ENCODE peak calls at places on chromosomes 3 and 15, in nine cellular contexts. L, O, H, B, N, E, T, S and D are unnamed samples.

GRCh38 chr3:159828542-159828943 is 160.1 kb upstream of the IL12A start:
- DNase-seq in L (no peak), O (peak; percentile 54), H (no peak), B (no peak), N (no peak), E (peak; percentile 71), T (no peak), S (no peak), D (peak; percentile 29)

GRCh38 chr3:152073267-152073666 is 195.5 kb upstream of the MBNL1 start:
- DNase-seq in L (no peak), O (peak; percentile 9), H (no peak), B (no peak), N (no peak), E (peak; percentile 6), T (no peak), S (no peak), D (no peak)

GRCh38 chr3:24375947-24376384 is 118.7 kb downstream of the THRB start:
- DNase-seq in L (no peak), O (no peak), H (no peak), B (no peak), N (no peak), E (no peak), T (no peak), S (no peak), D (no peak)

GRCh38 chr15:73334086-73334485 is 34.7 kb downstream of the HCN4 start:
- DNase-seq in L (peak; percentile 12), O (no peak), H (no peak), B (no peak), N (no peak), E (no peak), T (no peak), S (no peak), D (no peak)

GRCh38 chr3:58581328-58582091 is 4.3 kb upstream of the FAM107A start:
- DNase-seq in L (no peak), O (no peak), H (no peak), B (peak; percentile 60), N (no peak), E (no peak), T (no peak), S (no peak), D (no peak)

GRCh38 chr3:149967067-149967685 is 3.5 kb downstream of the PFN2 start:
- DNase-seq in L (no peak), O (peak; percentile 30), H (no peak), B (no peak), N (no peak), E (peak; percentile 75), T (no peak), S (no peak), D (peak; percentile 14)

GRCh38 chr3:30760040-30760439 is 134.4 kb downstream of the GADL1 start:
- DNase-seq in L (no peak), O (peak; percentile 9), H (no peak), B (no peak), N (no peak), E (no peak), T (no peak), S (no peak), D (no peak)

GRCh38 chr15:61467823-61468222 is 238.7 kb upstream of the RORA start:
- DNase-seq in L (no peak), O (no peak), H (no peak), B (no peak), N (no peak), E (no peak), T (no peak), S (no peak), D (no peak)

GRCh38 chr3:112894258-112894657 is 47.6 kb upstream of the CD200R1L start:
- DNase-seq in L (no peak), O (peak; percentile 1), H (no peak), B (no peak), N (no peak), E (peak; percentile 22), T (no peak), S (no peak), D (no peak)

GRCh38 chr15:70121656-70122297 is 24.1 kb upstream of the TLE3 start:
- DNase-seq in L (peak; percentile 66), O (peak; percentile 69), H (no peak), B (no peak), N (no peak), E (peak; percentile 89), T (no peak), S (no peak), D (no peak)

GRCh38 chr3:134592806-134593205 is 58.0 kb downstream of the KY start:
- DNase-seq in L (no peak), O (no peak), H (no peak), B (no peak), N (no peak), E (no peak), T (no peak), S (no peak), D (no peak)

GRCh38 chr15:99224815-99225214 is 24.6 kb downstream of the TTC23 start:
- DNase-seq in L (no peak), O (no peak), H (no peak), B (no peak), N (no peak), E (no peak), T (no peak), S (no peak), D (no peak)

GRCh38 chr15:62879770-62880169 is 162.8 kb upstream of the TPM1 start:
- DNase-seq in L (no peak), O (no peak), H (no peak), B (peak; percentile 82), N (no peak), E (no peak), T (no peak), S (no peak), D (peak; percentile 5)

GRCh38 chr3:161770532-161771386 is 274.2 kb downstream of the OTOL1 start:
- DNase-seq in L (no peak), O (no peak), H (no peak), B (no peak), N (no peak), E (peak; percentile 16), T (no peak), S (no peak), D (peak; percentile 48)

GRCh38 chr3:23682646-23683045 is 123.1 kb upstream of the UBE2E1 start:
- DNase-seq in L (no peak), O (no peak), H (no peak), B (no peak), N (no peak), E (no peak), T (no peak), S (no peak), D (no peak)

GRCh38 chr15:29141206-29141907 is 128.3 kb downstream of the NSMCE3 start:
- DNase-seq in L (no peak), O (no peak), H (no peak), B (peak; percentile 30), N (no peak), E (no peak), T (peak; percentile 0), S (no peak), D (no peak)

GRCh38 chr3:112360574-112360973 is 27.6 kb downstream of the CD200 start:
- DNase-seq in L (no peak), O (no peak), H (no peak), B (no peak), N (no peak), E (peak; percentile 9), T (no peak), S (no peak), D (no peak)

GRCh38 chr3:65338571-65338970 is 650.8 kb upstream of the ADAMTS9 start:
- DNase-seq in L (no peak), O (peak; percentile 47), H (no peak), B (no peak), N (no peak), E (no peak), T (no peak), S (no peak), D (no peak)

GRCh38 chr3:166425900-166426611 is 588.8 kb upstream of the BCHE start:
- DNase-seq in L (no peak), O (no peak), H (no peak), B (no peak), N (no peak), E (no peak), T (no peak), S (no peak), D (no peak)

GRCh38 chr15:35305031-35305555 is 220.0 kb upstream of the NANOGP8 start:
- DNase-seq in L (no peak), O (no peak), H (no peak), B (no peak), N (no peak), E (no peak), T (no peak), S (no peak), D (no peak)

GRCh38 chr3:150798122-150798618 is 35.2 kb upstream of the SIAH2 start:
- DNase-seq in L (no peak), O (no peak), H (no peak), B (no peak), N (no peak), E (peak; percentile 20), T (no peak), S (no peak), D (no peak)

GRCh38 chr15:47961401-47962090 is 159.2 kb upstream of the SLC24A5 start:
- DNase-seq in L (no peak), O (no peak), H (peak; percentile 25), B (no peak), N (no peak), E (no peak), T (no peak), S (no peak), D (no peak)

GRCh38 chr15:49055630-49056029 is 9.4 kb upstream of the SECISBP2L start:
- DNase-seq in L (no peak), O (no peak), H (no peak), B (no peak), N (no peak), E (no peak), T (no peak), S (no peak), D (no peak)

GRCh38 chr3:86815880-86816279 is 175.1 kb downstream of the VGLL3 start:
- DNase-seq in L (no peak), O (no peak), H (no peak), B (no peak), N (no peak), E (no peak), T (no peak), S (no peak), D (no peak)

GRCh38 chr3:120473896-120474675 is 23.3 kb upstream of the FSTL1 start:
- DNase-seq in L (no peak), O (no peak), H (no peak), B (no peak), N (no peak), E (no peak), T (no peak), S (no peak), D (no peak)

GRCh38 chr3:42098171-42098570 is 7.0 kb downstream of the TRAK1 start:
- DNase-seq in L (no peak), O (no peak), H (no peak), B (no peak), N (no peak), E (no peak), T (no peak), S (no peak), D (no peak)

GRCh38 chr3:142174559-142174958 is 25.2 kb upstream of the TFDP2 start:
- DNase-seq in L (no peak), O (no peak), H (no peak), B (no peak), N (no peak), E (no peak), T (no peak), S (no peak), D (no peak)

GRCh38 chr15:49876401-49877038 is 242.5 kb downstream of the ATP8B4 start:
- DNase-seq in L (no peak), O (no peak), H (no peak), B (no peak), N (no peak), E (no peak), T (no peak), S (no peak), D (no peak)

GRCh38 chr15:56325186-56325585 is 40.0 kb upstream of the TEX9 start:
- DNase-seq in L (no peak), O (peak; percentile 34), H (no peak), B (no peak), N (no peak), E (peak; percentile 22), T (no peak), S (no peak), D (no peak)

GRCh38 chr15:75193976-75194375 is 7.7 kb upstream of the C15orf39 start:
- DNase-seq in L (no peak), O (no peak), H (no peak), B (no peak), N (no peak), E (no peak), T (no peak), S (no peak), D (no peak)

GRCh38 chr3:150067561-150067960 is 96.9 kb upstream of the PFN2 start:
- DNase-seq in L (no peak), O (no peak), H (no peak), B (no peak), N (no peak), E (no peak), T (no peak), S (no peak), D (no peak)